ENCODE peak calls at places on chromosomes 16 and 17, in six cellular contexts. A is psoas muscle; J is activated naive CD8-positive, alpha-beta T cell treated with anti-CD3 and anti-CD28 coated beads, Interleukin-2, amount 50 U/mL, for 24 hours; F is mesenteric fat pad; S is NCI-H1092 treated with DMSO at 0.1 percent for 48 hours; K is HEK293T. I is an unnamed sample.

GRCh38 chr16:56600398-56600999 is 7.9 kb upstream of the MT2A start:
- DNase-seq in A (no peak), J (no peak), F (peak), S (peak), K (peak), I (peak)

GRCh38 chr16:48963306-48963705 is 318.3 kb downstream of the CBLN1 start:
- DNase-seq in A (no peak), J (no peak), F (no peak), S (no peak), K (no peak), I (no peak)

GRCh38 chr16:31063843-31064611 is 10.0 kb downstream of the ZNF668 start:
- DNase-seq in A (no peak), J (no peak), F (no peak), S (no peak), K (no peak), I (no peak)

GRCh38 chr16:90077757-90078593 is 844 bp upstream of the PRDM7 start:
- DNase-seq in A (no peak), J (no peak), F (no peak), S (peak), K (no peak), I (peak)

GRCh38 chr17:15109608-15110007 is 155.5 kb downstream of the PMP22 start:
- DNase-seq in A (no peak), J (no peak), F (no peak), S (no peak), K (no peak), I (no peak)

GRCh38 chr17:17568772-17569195 is 22.7 kb downstream of the PEMT start:
- DNase-seq in A (peak), J (peak), F (no peak), S (peak), K (peak), I (peak)

GRCh38 chr17:39625198-39625769 is 1.5 kb upstream of the PPP1R1B start:
- DNase-seq in A (no peak), J (no peak), F (no peak), S (no peak), K (no peak), I (no peak)

GRCh38 chr17:29379084-29379811 is 10.9 kb upstream of the TAOK1 start:
- DNase-seq in A (no peak), J (no peak), F (no peak), S (no peak), K (no peak), I (peak)

GRCh38 chr16:89823087-89823823 is 5.0 kb upstream of the SPIRE2 start:
- DNase-seq in A (no peak), J (no peak), F (no peak), S (peak), K (no peak), I (peak)

GRCh38 chr17:50833396-50834125 is 1.8 kb upstream of the WFIKKN2 start:
- DNase-seq in A (no peak), J (no peak), F (peak), S (no peak), K (no peak), I (no peak)

GRCh38 chr17:50372222-50372621 is 762 bp downstream of the MRPL27 start:
- DNase-seq in A (no peak), J (no peak), F (no peak), S (no peak), K (no peak), I (no peak)

GRCh38 chr16:88619859-88620655 is 18.3 kb upstream of the IL17C start:
- DNase-seq in A (no peak), J (peak), F (no peak), S (no peak), K (no peak), I (no peak)

GRCh38 chr16:27920391-27920891 is 143.1 kb downstream of the GSG1L start:
- DNase-seq in A (no peak), J (no peak), F (no peak), S (peak), K (peak), I (peak)

GRCh38 chr16:72467157-72467759 is 295.3 kb upstream of the PMFBP1 start:
- DNase-seq in A (no peak), J (no peak), F (no peak), S (peak), K (peak), I (peak)

GRCh38 chr17:77498875-77499698 is 358.3 kb downstream of the SEC14L1 start:
- DNase-seq in A (no peak), J (no peak), F (peak), S (no peak), K (no peak), I (no peak)

GRCh38 chr16:58339452-58339938 is 44.7 kb upstream of the PRSS54 start:
- DNase-seq in A (no peak), J (no peak), F (no peak), S (no peak), K (peak), I (peak)

GRCh38 chr16:67235816-67236547 is 9.1 kb downstream of the TMEM208 start:
- DNase-seq in A (no peak), J (no peak), F (no peak), S (no peak), K (no peak), I (no peak)

GRCh38 chr17:64506201-64506575 is at the start of gene DDX5:
- DNase-seq in A (peak), J (peak), F (peak), S (peak), K (peak), I (peak)

GRCh38 chr17:75289832-75290337 is 652 bp upstream of the SLC25A19 start:
- DNase-seq in A (peak), J (peak), F (no peak), S (peak), K (no peak), I (no peak)

GRCh38 chr17:21303441-21304065 is 19.0 kb downstream of the MAP2K3 start:
- DNase-seq in A (peak), J (no peak), F (no peak), S (no peak), K (no peak), I (no peak)